ENCODE peak calls at places on chromosomes 2 and 18, in seven cellular contexts. W, G, X, I, N, C and E are unnamed samples.

GRCh38 chr2:128062571-128062970 is 28.4 kb upstream of the UGGT1 start:
- DNase-seq in I (no peak), G (no peak), X (no peak), W (no peak), C (no peak), N (no peak), E (no peak)

GRCh38 chr18:45320724-45321123 is 294.6 kb upstream of the SLC14A2 start:
- DNase-seq in N (no peak), C (peak; percentile 19), X (no peak), W (peak; percentile 63), G (no peak), I (no peak), E (no peak)

GRCh38 chr18:49668583-49669290 is 106.9 kb downstream of the LIPG start:
- DNase-seq in G (no peak), C (peak; percentile 58), W (peak; percentile 57), X (no peak), I (no peak), N (no peak), E (peak; percentile 29)

GRCh38 chr2:208350610-208351009 is 56.0 kb upstream of the PTH2R start:
- DNase-seq in W (no peak), X (no peak), N (peak; percentile 89), I (no peak), G (no peak), C (peak; percentile 19), E (no peak)

GRCh38 chr2:223711596-223712326 is 109.6 kb upstream of the SCG2 start:
- DNase-seq in N (no peak), W (no peak), X (no peak), I (no peak), G (no peak), C (no peak), E (no peak)

GRCh38 chr2:236998758-236999157 is 86.9 kb upstream of the COPS8 start:
- DNase-seq in X (no peak), W (peak; percentile 66), I (no peak), C (no peak), N (no peak), G (no peak), E (no peak)

GRCh38 chr18:48804856-48805610 is 145.7 kb downstream of the SMAD7 start:
- DNase-seq in W (no peak), G (peak; percentile 15), N (no peak), I (no peak), X (no peak), C (no peak), E (no peak)

GRCh38 chr2:85888745-85889647 is at the start of gene ST3GAL5:
- DNase-seq in N (peak; percentile 75), G (peak; percentile 89), C (peak; percentile 88), I (peak; percentile 83), X (peak; percentile 94), W (peak; percentile 88), E (peak; percentile 87)

GRCh38 chr2:144403940-144404339 is 116.0 kb downstream of the ZEB2 start:
- DNase-seq in N (no peak), G (no peak), W (no peak), I (peak; percentile 75), C (peak; percentile 46), X (no peak), E (no peak)

GRCh38 chr2:27804146-27804545 is 32.6 kb downstream of the MRPL33 start:
- DNase-seq in I (no peak), X (no peak), C (peak; percentile 62), W (no peak), N (peak; percentile 60), G (no peak), E (no peak)

GRCh38 chr2:118811514-118811913 is 35.9 kb downstream of the EN1 start:
- DNase-seq in C (no peak), X (no peak), I (no peak), W (no peak), N (no peak), G (no peak), E (no peak)

GRCh38 chr2:58638256-58638795 is 397.2 kb upstream of the FANCL start:
- DNase-seq in C (no peak), N (no peak), W (peak; percentile 90), I (peak; percentile 82), G (no peak), X (no peak), E (no peak)

GRCh38 chr2:168530980-168531379 is 74.9 kb downstream of the CERS6 start:
- DNase-seq in N (peak; percentile 50), G (no peak), X (no peak), I (no peak), W (no peak), C (no peak), E (no peak)

GRCh38 chr2:8682719-8683667 is 1.1 kb downstream of the ID2 start:
- DNase-seq in C (peak; percentile 74), I (peak; percentile 47), X (no peak), G (no peak), N (peak; percentile 55), W (peak; percentile 43), E (peak; percentile 21)

GRCh38 chr18:74549591-74550104 is 15.3 kb downstream of the CNDP1 start:
- DNase-seq in W (peak; percentile 35), C (no peak), N (no peak), G (no peak), X (no peak), I (no peak), E (no peak)

GRCh38 chr2:31505133-31505532 is 75.6 kb downstream of the SRD5A2 start:
- DNase-seq in W (no peak), X (no peak), I (no peak), C (no peak), G (no peak), N (no peak), E (no peak)

GRCh38 chr2:215830313-215830712 is 183.0 kb downstream of the MREG start:
- DNase-seq in C (peak; percentile 53), I (peak; percentile 83), G (no peak), W (no peak), X (no peak), N (peak; percentile 67), E (no peak)

GRCh38 chr2:236242057-236242495 is 22.1 kb downstream of the ASB18 start:
- DNase-seq in C (no peak), W (no peak), X (peak; percentile 37), G (no peak), N (no peak), I (no peak), E (no peak)

GRCh38 chr2:203412555-203413331 is 84.5 kb downstream of the ABI2 start:
- DNase-seq in I (no peak), X (no peak), N (no peak), W (no peak), C (no peak), G (no peak), E (no peak)

GRCh38 chr2:227474406-227474805 is 2.5 kb downstream of the AGFG1 start:
- DNase-seq in I (peak; percentile 26), C (no peak), X (no peak), W (no peak), G (no peak), N (no peak), E (no peak)

GRCh38 chr2:134193006-134193405 is 60.9 kb upstream of the MGAT5 start:
- DNase-seq in W (peak; percentile 27), G (no peak), X (no peak), C (peak; percentile 79), I (no peak), N (peak; percentile 82), E (no peak)

GRCh38 chr2:16281451-16282330 is 341.3 kb downstream of the MYCN start:
- DNase-seq in C (peak; percentile 1), X (peak; percentile 57), W (peak; percentile 80), I (peak; percentile 68), N (no peak), G (peak; percentile 74), E (no peak)

GRCh38 chr2:164681009-164681408 is 59.7 kb upstream of the GRB14 start:
- DNase-seq in G (no peak), I (no peak), N (no peak), X (no peak), C (no peak), W (no peak), E (no peak)

GRCh38 chr2:55923091-55923977 is at the start of gene EFEMP1:
- DNase-seq in X (peak; percentile 81), W (peak; percentile 78), G (peak; percentile 75), N (peak; percentile 62), C (peak; percentile 73), I (peak; percentile 53), E (peak; percentile 79)

GRCh38 chr2:140338827-140339226 is 1558.6 kb upstream of the NXPH2 start:
- DNase-seq in W (no peak), I (no peak), N (no peak), C (no peak), X (no peak), G (no peak), E (no peak)

GRCh38 chr2:25041307-25041927 is 459 bp upstream of the EFR3B start:
- DNase-seq in N (peak; percentile 32), G (peak; percentile 89), I (peak; percentile 74), X (peak; percentile 83), W (peak; percentile 84), C (peak; percentile 60), E (peak; percentile 75)
- H3K27me3 ChIP-seq in N (peaks cover 21% of the 10 kb centered on the region), G (peaks cover 4% of the 10 kb centered on the region), I (peaks cover 4% of the 10 kb centered on the region), X (peaks cover 16% of the 10 kb centered on the region), W (peaks cover 2% of the 10 kb centered on the region), C (peaks cover 24% of the 10 kb centered on the region), E (no peaks in the 10 kb centered on the region)

GRCh38 chr18:11955299-11956029 is 25.8 kb upstream of the IMPA2 start:
- DNase-seq in X (no peak), C (peak; percentile 95), G (peak; percentile 82), I (peak; percentile 78), W (peak; percentile 89), N (peak; percentile 87), E (no peak)
- H3K9ac ChIP-seq in X (no peak overlapping the region), C (peak overlapping the region; percentile 89), G (no peak overlapping the region), I (no peak overlapping the region), W (no peak overlapping the region), N (no peak overlapping the region), E (no peak overlapping the region)

GRCh38 chr18:39596216-39596615 is 2030.6 kb upstream of the CELF4 start:
- DNase-seq in I (no peak), W (no peak), X (no peak), G (no peak), C (peak; percentile 28), N (peak; percentile 73), E (no peak)

GRCh38 chr18:39596891-39597290 is 2031.3 kb upstream of the CELF4 start:
- DNase-seq in I (no peak), W (no peak), X (no peak), N (no peak), G (no peak), C (no peak), E (no peak)

GRCh38 chr18:39589496-39589895 is 2023.9 kb upstream of the CELF4 start:
- DNase-seq in N (no peak), X (no peak), I (no peak), G (no peak), W (no peak), C (no peak), E (no peak)

GRCh38 chr18:39591647-39592046 is 2026.0 kb upstream of the CELF4 start:
- DNase-seq in G (peak; percentile 64), N (no peak), I (no peak), W (peak; percentile 68), C (no peak), X (no peak), E (no peak)

GRCh38 chr18:39594206-39594605 is 2028.6 kb upstream of the CELF4 start:
- DNase-seq in W (no peak), C (no peak), I (no peak), G (no peak), N (no peak), X (no peak), E (no peak)
- H3K79me1 ChIP-seq in W (no peaks in the 10 kb centered on the region), C (no peaks in the 10 kb centered on the region), I (no peaks in the 10 kb centered on the region), G (no peaks in the 10 kb centered on the region), N (no peaks in the 10 kb centered on the region), X (no peaks in the 10 kb centered on the region), E (no peaks in the 10 kb centered on the region)

DNA sequence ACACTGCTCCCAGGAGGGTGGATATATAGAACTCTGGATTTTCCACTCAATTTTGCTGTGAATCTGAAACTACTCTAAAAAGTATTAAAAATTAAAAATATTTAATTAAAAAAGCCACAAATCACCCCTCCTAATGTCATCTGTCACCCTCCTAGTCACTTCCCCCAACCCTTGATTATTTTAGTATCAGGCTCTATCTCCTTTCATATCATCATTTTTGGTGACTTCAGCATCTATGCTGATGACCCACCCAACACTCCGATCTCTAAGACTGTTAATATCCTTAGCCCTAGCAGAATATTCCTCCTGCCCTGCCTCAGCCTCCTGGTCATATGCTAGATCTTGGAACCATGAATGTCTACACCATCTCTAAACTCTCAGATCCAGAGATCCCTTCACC is 128.3 kb upstream of the SLC1A4 start:
- DNase-seq in W (no peak), G (no peak), N (no peak), C (no peak), I (no peak), X (no peak), E (no peak)
- H3K27me3 ChIP-seq in W (no peaks in the 10 kb centered on the region), G (no peaks in the 10 kb centered on the region), N (peaks cover 11% of the 10 kb centered on the region), C (no peaks in the 10 kb centered on the region), I (no peaks in the 10 kb centered on the region), X (peaks cover 56% of the 10 kb centered on the region), E (no peaks in the 10 kb centered on the region)